ENCODE peak calls at places on chromosomes 12 and 14, in seven cellular contexts. N is MM.1S, D is fibroblast of lung, F is mesendoderm, Y is H1, E is mammary epithelial cell, G is GM23248. P is an unnamed sample.

GRCh38 chr14:72962829-72963312 is 36.6 kb downstream of the DCAF4 start:
- DNase-seq in N (no peak), D (peak; percentile 95), F (peak; percentile 86), Y (peak; percentile 67), E (peak; percentile 89), G (peak; percentile 87), P (no peak)

GRCh38 chr12:131264625-131265024 is 310.9 kb downstream of the ADGRD1 start:
- DNase-seq in N (no peak), D (no peak), F (no peak), Y (no peak), E (no peak), G (no peak), P (no peak)

GRCh38 chr14:101289911-101290310 is 271.4 kb upstream of the DIO3 start:
- DNase-seq in N (no peak), D (no peak), F (no peak), Y (no peak), E (no peak), G (no peak), P (no peak)

GRCh38 chr12:43636706-43637105 is 84.7 kb upstream of the ADAMTS20 start:
- DNase-seq in N (no peak), D (no peak), F (no peak), Y (no peak), E (peak; percentile 34), G (no peak), P (no peak)

GRCh38 chr12:52018448-52019122 is 11.8 kb downstream of the TAMALIN start:
- DNase-seq in N (no peak), D (no peak), F (no peak), Y (no peak), E (no peak), G (no peak), P (no peak)

GRCh38 chr12:53674977-53675700 is 744 bp downstream of the ATP5MC2 start:
- DNase-seq in N (no peak), D (no peak), F (no peak), Y (no peak), E (no peak), G (peak; percentile 64), P (peak; percentile 57)

GRCh38 chr14:58808828-58809227 is 171.1 kb downstream of the DACT1 start:
- DNase-seq in N (no peak), D (no peak), F (no peak), Y (no peak), E (no peak), G (peak; percentile 25), P (no peak)

GRCh38 chr12:7090222-7090998 is 1.8 kb downstream of the C1R start:
- DNase-seq in N (no peak), D (no peak), F (peak; percentile 49), Y (no peak), E (peak; percentile 23), G (peak; percentile 59), P (no peak)

GRCh38 chr12:20411309-20411708 is 43.0 kb downstream of the PDE3A start:
- DNase-seq in N (no peak), D (no peak), F (no peak), Y (no peak), E (no peak), G (no peak), P (no peak)

GRCh38 chr14:31326111-31326510 is 94.2 kb downstream of the HEATR5A start:
- DNase-seq in N (no peak), D (peak; percentile 16), F (peak; percentile 4), Y (no peak), E (peak; percentile 9), G (peak; percentile 2), P (peak; percentile 71)

GRCh38 chr14:64293976-64294671 is at the start of gene ESR2:
- DNase-seq in N (peak; percentile 33), D (peak; percentile 40), F (peak; percentile 74), Y (peak; percentile 73), E (no peak), G (peak; percentile 57), P (peak; percentile 82)

DNA sequence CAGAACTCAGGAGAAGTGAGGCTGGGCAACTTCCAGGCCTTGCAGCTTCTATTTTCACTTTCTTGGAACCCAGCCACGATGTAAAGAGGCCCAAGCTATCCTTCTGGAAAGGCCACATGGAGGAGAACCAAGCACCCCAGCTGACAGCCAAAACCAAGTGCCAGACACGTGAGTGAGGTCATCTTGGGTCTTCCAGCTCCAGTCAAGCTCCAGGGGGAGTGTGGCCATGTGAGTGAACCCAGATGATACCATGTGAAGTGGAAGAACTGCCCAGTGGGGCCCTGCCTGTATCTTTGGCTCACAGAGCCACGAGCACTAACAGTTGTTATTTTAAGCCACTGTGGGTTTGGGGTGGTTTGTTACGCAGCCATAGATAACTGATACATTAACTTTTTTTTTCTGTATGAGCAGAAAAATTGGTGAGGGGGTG is 126.8 kb upstream of the MAP1LC3B2 start:
- DNase-seq in N (no peak), D (peak; percentile 47), F (peak; percentile 52), Y (no peak), E (no peak), G (peak; percentile 48), P (no peak)
- H3K27ac ChIP-seq in N (no peak overlapping the region), D (no peak overlapping the region), F (no peak overlapping the region), Y (no peak overlapping the region), E (no peak overlapping the region), G (no peak overlapping the region), P (no peak overlapping the region)

DNA sequence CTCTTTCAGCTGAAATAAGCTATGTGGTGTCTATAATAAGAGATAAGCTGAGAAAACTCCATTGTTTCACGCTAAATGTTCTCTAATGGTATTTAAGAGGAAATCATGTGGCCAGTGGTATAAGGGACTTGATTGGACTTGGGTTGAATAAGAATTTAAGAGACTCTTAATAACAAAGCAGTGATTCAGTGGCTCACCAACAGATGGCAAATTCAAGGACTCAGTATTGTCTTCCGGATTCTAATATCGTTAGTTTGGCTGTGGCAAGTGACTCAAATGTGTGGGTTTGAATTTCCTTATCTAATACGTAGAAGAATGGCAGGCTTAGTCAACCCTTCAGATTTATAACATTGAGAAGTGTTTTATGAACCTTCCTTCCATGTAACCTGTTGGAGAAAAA is 49.1 kb upstream of the KCNH3 start:
- DNase-seq in N (no peak), D (peak; percentile 99), F (no peak), Y (no peak), E (peak; percentile 91), G (peak; percentile 58), P (no peak)
- H3K9ac ChIP-seq in N (no peak overlapping the region), D (no peak overlapping the region), F (no peak overlapping the region), Y (no peak overlapping the region), E (no peak overlapping the region), G (no peak overlapping the region), P (no peak overlapping the region)

GRCh38 chr14:90606434-90606833 is 209.6 kb downstream of the CALM1 start:
- DNase-seq in N (no peak), D (no peak), F (no peak), Y (no peak), E (no peak), G (no peak), P (no peak)
- H3K27ac ChIP-seq in N (no peak overlapping the region), D (no peak overlapping the region), F (no peak overlapping the region), Y (no peak overlapping the region), E (no peak overlapping the region), G (no peak overlapping the region), P (no peak overlapping the region)

GRCh38 chr12:93913845-93914244 is 234.5 kb upstream of the PLXNC1 start:
- DNase-seq in N (no peak), D (peak; percentile 91), F (no peak), Y (no peak), E (peak; percentile 25), G (peak; percentile 79), P (no peak)

GRCh38 chr12:93912086-93912733 is 235.0 kb downstream of the CRADD start:
- DNase-seq in N (no peak), D (peak; percentile 23), F (no peak), Y (no peak), E (no peak), G (no peak), P (no peak)

GRCh38 chr12:93918900-93919299 is 229.5 kb upstream of the PLXNC1 start:
- DNase-seq in N (no peak), D (no peak), F (no peak), Y (no peak), E (no peak), G (no peak), P (no peak)

GRCh38 chr12:93918262-93918661 is 230.1 kb upstream of the PLXNC1 start:
- DNase-seq in N (no peak), D (peak; percentile 74), F (no peak), Y (no peak), E (no peak), G (peak; percentile 91), P (no peak)

GRCh38 chr12:93915411-93915810 is 233.0 kb upstream of the PLXNC1 start:
- DNase-seq in N (no peak), D (no peak), F (no peak), Y (no peak), E (no peak), G (no peak), P (no peak)
- H3K9ac ChIP-seq in N (no peak overlapping the region), D (no peak overlapping the region), F (no peak overlapping the region), Y (no peak overlapping the region), E (no peak overlapping the region), G (no peak overlapping the region), P (no peak overlapping the region)

DNA sequence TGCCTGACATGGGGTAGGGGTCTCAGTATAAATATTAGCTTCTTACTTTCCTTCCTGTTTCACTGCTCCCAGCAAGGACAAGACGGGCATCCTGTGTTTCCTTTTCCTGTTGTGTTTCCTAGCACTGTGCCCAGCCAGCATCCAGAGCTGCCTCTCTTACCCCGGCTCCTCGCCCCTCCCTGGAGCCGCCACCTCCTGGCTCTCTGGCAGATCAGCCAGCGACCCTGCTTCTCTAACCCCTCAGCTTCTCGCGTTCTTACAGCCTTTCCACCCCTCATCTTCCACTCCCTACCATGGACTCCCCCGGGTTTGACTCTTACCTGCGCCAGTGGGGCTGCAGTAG is 17.8 kb downstream of the HDAC7 start:
- DNase-seq in N (no peak), D (no peak), F (no peak), Y (no peak), E (no peak), G (no peak), P (no peak)
- H3K27ac ChIP-seq in N (no peak overlapping the region), D (no peak overlapping the region), F (no peak overlapping the region), Y (no peak overlapping the region), E (no peak overlapping the region), G (no peak overlapping the region), P (no peak overlapping the region)

GRCh38 chr12:105334001-105334400 is 3.5 kb downstream of the C12orf75 start:
- DNase-seq in N (no peak), D (peak; percentile 92), F (no peak), Y (no peak), E (no peak), G (peak; percentile 67), P (no peak)

GRCh38 chr12:105335856-105336255 is 5.4 kb downstream of the C12orf75 start:
- DNase-seq in N (no peak), D (no peak), F (no peak), Y (no peak), E (no peak), G (no peak), P (no peak)

GRCh38 chr12:105337391-105337790 is 6.9 kb downstream of the C12orf75 start:
- DNase-seq in N (no peak), D (no peak), F (peak; percentile 52), Y (no peak), E (no peak), G (no peak), P (no peak)

GRCh38 chr12:105334568-105334967 is 4.1 kb downstream of the C12orf75 start:
- DNase-seq in N (no peak), D (peak; percentile 83), F (peak; percentile 59), Y (no peak), E (peak; percentile 70), G (peak; percentile 84), P (no peak)

DNA sequence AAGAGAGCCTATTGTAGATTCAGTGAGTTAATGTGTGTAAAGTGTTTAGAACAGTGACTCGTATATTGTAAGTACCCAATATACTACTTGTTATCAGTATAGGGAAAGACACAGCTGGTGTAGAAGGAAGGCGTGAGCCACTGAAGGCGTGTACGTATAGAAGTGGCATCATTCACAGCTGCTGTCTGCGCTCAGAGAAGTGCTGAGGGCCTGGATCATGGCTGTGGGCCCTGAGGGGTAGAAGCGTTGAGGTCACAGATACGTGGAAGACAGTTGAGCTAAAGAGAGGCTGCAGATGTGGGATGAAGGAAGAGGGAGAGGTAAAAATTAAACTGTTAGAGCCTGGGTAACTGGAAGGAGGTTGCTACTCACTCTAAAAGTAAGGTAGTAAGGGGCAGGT is 5.9 kb downstream of the C12orf75 start:
- DNase-seq in N (no peak), D (no peak), F (no peak), Y (no peak), E (no peak), G (no peak), P (no peak)
- H3K9ac ChIP-seq in N (no peak overlapping the region), D (no peak overlapping the region), F (no peak overlapping the region), Y (no peak overlapping the region), E (no peak overlapping the region), G (no peak overlapping the region), P (no peak overlapping the region)